ENCODE peak calls at places on chromosomes 11 and 22, in nine cellular contexts. S, Y, U, W, L, N, A, P and B are unnamed samples.

GRCh38 chr11:12762283-12762682 is 88.1 kb downstream of the TEAD1 start:
- DNase-seq in P (no peak), L (no peak), A (no peak), U (no peak), W (no peak), N (no peak), S (no peak), Y (no peak), B (no peak)

GRCh38 chr11:66882540-66882939 is 25.7 kb downstream of the LRFN4 start:
- DNase-seq in S (no peak), N (no peak), U (no peak), A (no peak), L (peak), Y (no peak), W (no peak), P (no peak), B (no peak)

GRCh38 chr11:104338186-104338585 is 174.2 kb upstream of the PDGFD start:
- DNase-seq in Y (no peak), U (peak), S (no peak), A (no peak), P (no peak), L (no peak), W (no peak), N (no peak), B (no peak)

GRCh38 chr22:22692707-22693530 is 48.5 kb downstream of the GGTLC2 start:
- DNase-seq in A (no peak), U (peak), W (peak), S (peak), N (peak), L (peak), Y (peak), P (peak), B (no peak)

GRCh38 chr22:19641254-19641982 is 72.9 kb upstream of the SEPTIN5 start:
- DNase-seq in S (no peak), N (peak), L (no peak), A (peak), W (no peak), P (no peak), Y (no peak), U (no peak), B (no peak)

GRCh38 chr11:69040581-69041260 is 8.0 kb upstream of the TPCN2 start:
- DNase-seq in U (peak), N (no peak), A (no peak), S (no peak), L (no peak), Y (no peak), P (no peak), W (no peak), B (no peak)

GRCh38 chr11:34732831-34733230 is 111.9 kb downstream of the EHF start:
- DNase-seq in S (no peak), U (no peak), N (no peak), P (no peak), W (no peak), A (no peak), L (no peak), Y (no peak), B (no peak)

GRCh38 chr11:70087446-70088167 is 9.5 kb downstream of the ANO1 start:
- DNase-seq in U (no peak), L (no peak), S (no peak), P (no peak), N (peak), Y (no peak), A (no peak), W (no peak), B (no peak)

GRCh38 chr11:1193326-1194230 is 29.3 kb upstream of the MUC5B start:
- DNase-seq in W (no peak), L (peak), Y (no peak), U (no peak), N (peak), P (no peak), S (no peak), A (no peak), B (peak)